ENCODE peak calls at places on chromosome 15, in five cellular contexts. X is glutamatergic neuron, U is endothelial cell, A is heart left ventricle, Q is neural progenitor cell. K is an unnamed sample.

GRCh38 chr15:73139416-73140082 is 87.3 kb downstream of the NEO1 start:
- DNase-seq in U (no peak), A (no peak), X (no peak), Q (no peak), K (no peak)

GRCh38 chr15:39360417-39360816 is 220.5 kb upstream of the THBS1 start:
- DNase-seq in X (no peak), Q (no peak), U (no peak), A (no peak), K (no peak)

GRCh38 chr15:75739791-75740190 is 27.1 kb upstream of the CSPG4 start:
- DNase-seq in A (no peak), X (no peak), U (no peak), Q (no peak), K (no peak)

GRCh38 chr15:27057904-27058645 is 87.1 kb downstream of the GABRG3 start:
- DNase-seq in X (no peak), U (no peak), A (no peak), Q (no peak), K (no peak)

GRCh38 chr15:58748040-58748786 is 1.3 kb downstream of the ADAM10 start:
- DNase-seq in A (no peak), Q (no peak), U (no peak), X (no peak), K (no peak)

GRCh38 chr15:99015677-99016568 is 8.3 kb upstream of the PGPEP1L start:
- DNase-seq in A (no peak), Q (peak; percentile 55), U (peak; percentile 15), X (peak; percentile 45), K (no peak)

GRCh38 chr15:72229076-72229946 is 1.7 kb downstream of the PKM start:
- DNase-seq in X (peak; percentile 16), Q (no peak), U (no peak), A (peak; percentile 13), K (peak; percentile 60)

GRCh38 chr15:70569139-70569717 is 194.1 kb downstream of the UACA start:
- DNase-seq in U (no peak), A (peak; percentile 34), X (no peak), Q (peak; percentile 72), K (no peak)

GRCh38 chr15:57327985-57328471 is 48.3 kb upstream of the CGNL1 start:
- DNase-seq in Q (no peak), U (no peak), X (no peak), A (no peak), K (no peak)

GRCh38 chr15:79644091-79644490 is 212.0 kb downstream of the MINAR1 start:
- DNase-seq in Q (no peak), A (no peak), U (no peak), X (no peak), K (no peak)

GRCh38 chr15:66841953-66842681 is 140.1 kb downstream of the SMAD6 start:
- DNase-seq in X (peak; percentile 59), Q (peak; percentile 81), U (peak; percentile 70), A (peak; percentile 87), K (peak; percentile 91)

GRCh38 chr15:44101944-44102343 is 93.1 kb downstream of the FRMD5 start:
- DNase-seq in A (no peak), U (no peak), X (no peak), Q (no peak), K (no peak)

GRCh38 chr15:65828566-65828965 is 36.5 kb upstream of the DENND4A start:
- DNase-seq in X (no peak), A (no peak), Q (no peak), U (no peak), K (no peak)

GRCh38 chr15:65827065-65827464 is 35.0 kb upstream of the DENND4A start:
- DNase-seq in X (no peak), Q (peak; percentile 4), A (no peak), U (peak; percentile 43), K (no peak)

GRCh38 chr15:65832549-65833364 is 36.5 kb upstream of the RAB11A start:
- DNase-seq in Q (peak; percentile 45), X (peak; percentile 46), U (peak; percentile 67), A (peak; percentile 89), K (peak; percentile 88)

GRCh38 chr15:65824941-65825544 is 33.0 kb upstream of the DENND4A start:
- DNase-seq in A (no peak), U (no peak), Q (no peak), X (no peak), K (peak; percentile 67)

DNA sequence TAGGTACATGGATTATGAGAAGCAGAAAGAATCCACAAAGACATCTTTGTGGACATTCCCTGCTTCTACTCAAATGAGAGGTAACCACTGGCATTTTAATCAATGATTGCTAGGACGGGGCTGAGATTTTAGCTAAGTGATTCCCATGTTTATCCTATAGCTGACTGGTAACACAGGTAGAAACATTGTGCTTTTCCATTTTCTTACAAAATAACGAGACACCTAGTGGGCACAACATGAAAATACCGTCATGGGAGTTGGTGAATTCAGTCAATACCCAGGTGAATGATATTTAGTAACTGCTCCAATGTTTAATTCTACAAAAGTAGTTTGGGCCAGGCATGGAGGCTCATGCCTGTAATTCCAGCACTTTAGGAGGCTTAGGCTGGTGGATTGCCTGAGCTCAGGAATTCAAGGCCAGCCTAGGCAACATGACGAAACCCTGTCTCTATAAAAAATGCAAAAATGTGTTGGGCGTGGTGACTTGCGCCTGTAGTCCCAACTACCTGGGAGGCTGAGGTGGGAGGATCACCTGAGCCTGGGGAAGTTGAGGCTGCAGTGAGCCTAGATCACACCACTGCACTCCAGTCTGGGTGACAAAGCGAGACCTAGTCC is 37.2 kb upstream of the DENND4A start:
- DNase-seq in Q (peak; percentile 16), X (no peak), A (no peak), U (no peak), K (no peak)
- TF ChIP-seq CTCF in Q (peak; percentile 55), X (peak; percentile 61), A (peak; percentile 37), U (peak; percentile 55), K (peak; percentile 50)

DNA sequence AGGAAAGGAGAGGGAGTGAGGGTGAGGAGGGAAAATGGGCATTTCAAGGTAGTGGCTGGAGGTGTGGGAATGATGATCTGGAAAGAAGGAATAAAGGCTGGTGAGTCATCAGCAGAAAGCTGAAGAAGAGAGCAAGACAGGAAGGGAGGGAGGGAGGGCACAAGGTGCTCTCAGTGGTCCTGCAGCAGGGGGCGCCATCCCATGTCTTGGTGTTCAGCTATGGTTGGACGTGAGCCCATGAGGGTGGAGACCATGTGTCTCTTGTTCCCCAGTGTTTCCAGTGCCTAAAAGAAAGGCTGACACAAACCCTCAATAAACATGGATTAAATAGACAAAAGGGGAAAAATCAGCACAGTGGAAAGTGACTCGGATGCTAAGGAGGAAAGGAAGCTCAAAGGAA is 228.5 kb downstream of the NTRK3 start:
- DNase-seq in A (no peak), Q (no peak), X (no peak), U (no peak), K (no peak)
- TF ChIP-seq CTCF in A (no peak), Q (no peak), X (no peak), U (no peak), K (no peak)

DNA sequence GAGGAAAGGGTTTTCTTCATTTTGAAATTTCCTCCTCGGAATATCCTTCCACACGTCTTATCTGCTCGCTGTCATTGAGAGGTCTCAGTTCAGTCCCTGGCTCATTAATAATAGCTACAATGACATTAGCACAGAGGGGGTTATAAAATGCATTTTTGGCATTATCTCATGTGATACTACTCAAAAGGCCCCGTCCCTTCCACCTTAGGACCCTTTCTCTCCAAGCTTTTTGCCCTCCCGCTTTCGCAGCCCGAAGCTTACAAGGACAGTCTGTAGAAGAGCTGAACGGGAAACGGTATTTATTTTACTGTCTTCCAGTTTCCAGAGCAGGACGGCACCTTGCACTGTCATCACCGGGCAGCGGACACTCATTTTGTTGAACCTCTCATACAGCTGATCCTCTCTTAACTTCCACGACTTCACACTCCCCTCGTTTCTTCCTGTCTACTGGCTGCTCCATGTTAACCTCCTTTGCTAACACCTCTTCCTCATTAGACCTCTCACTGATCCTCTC is 5.6 kb upstream of the PLEKHO2 start:
- DNase-seq in A (no peak), X (no peak), Q (no peak), U (no peak), K (no peak)
- TF ChIP-seq CTCF in A (peak; percentile 17), X (peak; percentile 11), Q (peak; percentile 2), U (no peak), K (peak; percentile 11)

GRCh38 chr15:101440846-101441590 is 48.5 kb downstream of the PCSK6 start:
- DNase-seq in A (no peak), U (no peak), X (no peak), Q (no peak), K (no peak)

GRCh38 chr15:101439285-101439919 is 50.1 kb downstream of the PCSK6 start:
- DNase-seq in Q (no peak), X (no peak), A (no peak), U (no peak), K (no peak)

GRCh38 chr15:101442272-101442671 is 47.2 kb downstream of the PCSK6 start:
- DNase-seq in A (no peak), X (no peak), U (no peak), Q (no peak), K (no peak)

GRCh38 chr15:101439920-101440319 is 49.6 kb downstream of the PCSK6 start:
- DNase-seq in U (no peak), X (no peak), Q (no peak), A (no peak), K (no peak)

DNA sequence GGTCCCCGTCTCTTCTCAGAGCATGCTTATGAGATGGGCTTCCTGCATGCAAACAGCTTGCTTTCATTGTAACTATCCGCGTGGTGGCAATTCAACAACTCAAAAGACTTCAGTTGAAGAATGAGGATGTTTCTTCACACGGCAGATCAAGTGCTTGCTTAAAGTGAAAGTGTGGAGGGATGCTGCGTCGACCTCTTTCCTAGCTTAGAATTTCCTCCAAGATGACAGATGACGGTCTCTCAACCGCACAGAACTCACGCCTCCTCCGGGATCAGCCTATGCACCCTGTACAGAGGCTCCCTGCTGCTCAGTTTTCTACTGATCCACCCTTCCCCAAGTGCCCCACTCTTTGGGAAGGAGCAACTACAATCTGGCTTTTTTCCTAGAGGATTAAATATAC is 47.8 kb downstream of the PCSK6 start:
- DNase-seq in X (no peak), Q (no peak), U (no peak), A (no peak), K (no peak)
- TF ChIP-seq CTCF in X (no peak), Q (no peak), U (no peak), A (no peak), K (no peak)

GRCh38 chr15:90201150-90201943 is at the start of gene SEMA4B:
- DNase-seq in Q (peak; percentile 95), X (peak; percentile 87), U (peak; percentile 57), A (peak; percentile 76), K (peak; percentile 80)
- TF ChIP-seq CTCF in Q (no peak), X (no peak), U (no peak), A (no peak), K (no peak)

GRCh38 chr15:50068016-50068415 is 51.0 kb downstream of the ATP8B4 start:
- DNase-seq in A (no peak), X (no peak), Q (no peak), U (no peak), K (no peak)
- TF ChIP-seq CTCF in A (no peak), X (no peak), Q (peak; percentile 6), U (no peak), K (no peak)

GRCh38 chr15:62125763-62126162 is 39.3 kb downstream of the C2CD4B start:
- DNase-seq in X (no peak), U (no peak), A (peak; percentile 32), Q (no peak), K (no peak)
- TF ChIP-seq CTCF in X (no peak), U (no peak), A (peak; percentile 62), Q (no peak), K (peak; percentile 33)